ENCODE peak calls at places on chromosomes 16 and 17, in four cellular contexts. S, P, B and K are unnamed samples.

GRCh38 chr17:63983326-63983725 is 10.6 kb upstream of the SCN4A start:
- DNase-seq in P (no peak), B (no peak), S (no peak), K (no peak)

GRCh38 chr17:38460082-38460715 is 31.9 kb downstream of the ARHGAP23 start:
- DNase-seq in B (no peak), S (no peak), P (no peak), K (no peak)

GRCh38 chr17:2948721-2949468 is 114.5 kb downstream of the OR1D5 start:
- DNase-seq in P (no peak), B (no peak), S (no peak), K (peak; percentile 36)

GRCh38 chr17:36920032-36921000 is 17.0 kb upstream of the LHX1 start:
- DNase-seq in B (no peak), P (no peak), S (no peak), K (no peak)

GRCh38 chr16:59543641-59544040 is 809.5 kb upstream of the GOT2 start:
- DNase-seq in B (no peak), S (no peak), P (peak; percentile 81), K (no peak)

GRCh38 chr17:60154616-60155426 is 5.0 kb downstream of the CA4 start:
- DNase-seq in P (peak; percentile 73), S (no peak), B (no peak), K (peak; percentile 51)

GRCh38 chr16:50315346-50315997 is 49.1 kb downstream of the ADCY7 start:
- DNase-seq in S (no peak), B (no peak), P (no peak), K (peak; percentile 51)

GRCh38 chr17:82273327-82274133 is at the start of gene CSNK1D:
- DNase-seq in B (peak; percentile 97), S (peak; percentile 96), P (peak; percentile 88), K (peak; percentile 97)

GRCh38 chr17:13597723-13598347 is 3.9 kb downstream of the HS3ST3A1 start:
- DNase-seq in S (no peak), B (peak; percentile 26), P (peak; percentile 65), K (no peak)

GRCh38 chr17:66753126-66753920 is 81.6 kb upstream of the CACNG5 start:
- DNase-seq in P (no peak), S (no peak), B (no peak), K (no peak)

GRCh38 chr17:2087597-2088211 is 32.8 kb downstream of the HIC1 start:
- DNase-seq in S (no peak), B (peak; percentile 34), P (no peak), K (peak; percentile 87)

GRCh38 chr17:41065829-41066624 is at the start of gene KRTAP2-4:
- DNase-seq in B (no peak), P (peak; percentile 96), S (no peak), K (no peak)

GRCh38 chr16:23801387-23801786 is 34.4 kb upstream of the PRKCB start:
- DNase-seq in P (peak; percentile 58), S (peak; percentile 90), B (peak; percentile 79), K (peak; percentile 91)

GRCh38 chr16:75252049-75252864 is 833 bp upstream of the BCAR1 start:
- DNase-seq in S (peak; percentile 29), B (no peak), P (no peak), K (peak; percentile 54)

GRCh38 chr16:55030944-55031343 is 100.3 kb downstream of the IRX5 start:
- DNase-seq in B (no peak), S (no peak), P (no peak), K (peak; percentile 36)

GRCh38 chr16:87132361-87133014 is 184.7 kb downstream of the C16orf95 start:
- DNase-seq in S (no peak), B (no peak), P (peak; percentile 75), K (no peak)

GRCh38 chr16:11674818-11675560 is 6.7 kb downstream of the SNN start:
- DNase-seq in P (peak; percentile 55), B (no peak), S (no peak), K (no peak)

GRCh38 chr17:15516150-15516549 is 47.1 kb downstream of the TVP23C start:
- DNase-seq in S (no peak), P (peak; percentile 73), B (no peak), K (no peak)

GRCh38 chr17:78026381-78026780 is 67.9 kb downstream of the TNRC6C start:
- DNase-seq in S (no peak), B (no peak), P (no peak), K (no peak)

GRCh38 chr17:28372203-28372944 is 880 bp downstream of the SARM1 start:
- DNase-seq in S (no peak), B (no peak), P (peak; percentile 46), K (peak; percentile 79)

GRCh38 chr17:31480067-31480466 is 88.6 kb downstream of the RAB11FIP4 start:
- DNase-seq in B (no peak), P (no peak), S (no peak), K (no peak)

GRCh38 chr17:55305321-55306087 is 40.7 kb downstream of the HLF start:
- DNase-seq in P (no peak), B (no peak), S (no peak), K (no peak)

GRCh38 chr17:49976163-49976827 is 7.3 kb downstream of the DLX4 start:
- DNase-seq in S (no peak), P (no peak), B (no peak), K (no peak)

GRCh38 chr17:58306131-58306951 is 22.3 kb downstream of the TSPOAP1 start:
- DNase-seq in S (no peak), P (no peak), B (no peak), K (no peak)

GRCh38 chr17:44828919-44829557 is 1.0 kb downstream of the GJC1 start:
- DNase-seq in P (peak; percentile 37), S (no peak), B (no peak), K (no peak)

GRCh38 chr16:16147316-16147999 is 75.8 kb downstream of the ABCC6 start:
- DNase-seq in P (no peak), S (no peak), B (no peak), K (no peak)

GRCh38 chr16:88764913-88765349 is 20.1 kb downstream of the PIEZO1 start:
- DNase-seq in S (no peak), P (peak; percentile 69), B (no peak), K (no peak)

GRCh38 chr16:3554351-3554928 is 22.8 kb downstream of the NLRC3 start:
- DNase-seq in P (no peak), B (no peak), S (no peak), K (no peak)

GRCh38 chr16:80570106-80570478 is 29.3 kb downstream of the DYNLRB2 start:
- DNase-seq in P (peak; percentile 68), S (no peak), B (no peak), K (no peak)

GRCh38 chr16:85557976-85558589 is 55.0 kb upstream of the GSE1 start:
- DNase-seq in B (no peak), P (no peak), S (peak; percentile 73), K (no peak)

GRCh38 chr17:65104973-65105372 is 32.2 kb upstream of the RGS9 start:
- DNase-seq in S (no peak), B (no peak), P (no peak), K (no peak)

GRCh38 chr17:80311216-80311827 is 50.7 kb downstream of the RNF213 start:
- DNase-seq in P (no peak), S (no peak), B (no peak), K (peak; percentile 40)

GRCh38 chr17:30555942-30556341 is 78.7 kb downstream of the GOSR1 start:
- DNase-seq in S (no peak), P (no peak), B (no peak), K (no peak)